ENCODE peak calls at places on chromosomes 3 and 15, in ten cellular contexts. K is NCI-H2081; B is memory B cell; A is progenitor cell of endocrine pancreas; H is hypothalamus; Q is activated gamma-delta T cell treated with anti-CD3 and anti-CD28 coated beads, Interleukin-2, amount 50 U/mL, for 16 hours; G is H54; E is NCI-H510A; Y is colonic mucosa; R is HTR-8/SVneo. I is an unnamed sample.

GRCh38 chr3:171749128-171749527 is 61.2 kb downstream of the PLD1 start:
- DNase-seq in K (no peak), B (no peak), A (no peak), H (no peak), Q (no peak), G (no peak), E (no peak), Y (no peak), R (no peak), I (no peak)

GRCh38 chr3:138438896-138439295 is 4.5 kb downstream of the ESYT3 start:
- DNase-seq in K (no peak), B (no peak), A (no peak), H (no peak), Q (no peak), G (no peak), E (no peak), Y (no peak), R (no peak), I (peak)

GRCh38 chr15:69795601-69796000 is 302.1 kb downstream of the TLE3 start:
- DNase-seq in K (no peak), B (no peak), A (no peak), H (no peak), Q (no peak), G (no peak), E (no peak), Y (no peak), R (no peak), I (peak)

GRCh38 chr15:67092726-67093125 is 27.3 kb downstream of the SMAD3 start:
- DNase-seq in K (no peak), B (no peak), A (no peak), H (no peak), Q (no peak), G (no peak), E (no peak), Y (no peak), R (no peak), I (no peak)

GRCh38 chr3:61639991-61640390 is 78.6 kb downstream of the PTPRG start:
- DNase-seq in K (no peak), B (no peak), A (no peak), H (no peak), Q (no peak), G (no peak), E (no peak), Y (no peak), R (no peak), I (no peak)

GRCh38 chr3:185082149-185082548 is 70.7 kb downstream of the C3orf70 start:
- DNase-seq in K (no peak), B (no peak), A (no peak), H (no peak), Q (no peak), G (no peak), E (no peak), Y (no peak), R (no peak), I (no peak)

GRCh38 chr15:90638963-90639362 is 78.2 kb upstream of the BLM start:
- DNase-seq in K (no peak), B (no peak), A (no peak), H (no peak), Q (no peak), G (no peak), E (no peak), Y (no peak), R (no peak), I (no peak)

GRCh38 chr3:117322866-117323265 is 613.3 kb downstream of the TUSC7 start:
- DNase-seq in K (no peak), B (no peak), A (no peak), H (no peak), Q (no peak), G (no peak), E (no peak), Y (no peak), R (no peak), I (no peak)

GRCh38 chr3:127846576-127846975 is 24.3 kb upstream of the MGLL start:
- DNase-seq in K (no peak), B (no peak), A (no peak), H (no peak), Q (no peak), G (no peak), E (no peak), Y (no peak), R (no peak), I (no peak)

GRCh38 chr3:124653788-124654469 is 76.3 kb upstream of the UMPS start:
- DNase-seq in K (no peak), B (no peak), A (no peak), H (no peak), Q (no peak), G (no peak), E (no peak), Y (no peak), R (no peak), I (no peak)

GRCh38 chr3:76765526-76765925 is 274.4 kb upstream of the ROBO2 start:
- DNase-seq in K (peak), B (no peak), A (no peak), H (no peak), Q (no peak), G (no peak), E (peak), Y (no peak), R (no peak), I (no peak)

GRCh38 chr15:36940207-36940606 is 160.1 kb downstream of the MEIS2 start:
- DNase-seq in K (no peak), B (no peak), A (no peak), H (no peak), Q (no peak), G (no peak), E (no peak), Y (no peak), R (no peak), I (no peak)